ENCODE peak calls at places on chromosomes 4 and X, in five cellular contexts. One of them, this sample, is unnamed. For H3K9me3, the result is how much of the 10 kb centered on the place peaks cover.

GRCh38 chrX:84187501-84188319 is at the start of gene RPS6KA6:
- DNase-seq in suprapubic skin: peak
- DNase-seq in tibial nerve: peak
- DNase-seq in uterus: peak
- DNase-seq in stomach: no peak
- DNase-seq in this sample: no peak

GRCh38 chr4:159206427-159206871 is 103.6 kb downstream of the RAPGEF2 start:
- DNase-seq in uterus: no peak
- DNase-seq in stomach: no peak
- DNase-seq in tibial nerve: no peak
- DNase-seq in suprapubic skin: no peak
- DNase-seq in this sample: no peak

GRCh38 chr4:23333946-23334878 is 555.6 kb downstream of the PPARGC1A start:
- DNase-seq in uterus: no peak
- DNase-seq in suprapubic skin: no peak
- DNase-seq in stomach: no peak
- DNase-seq in tibial nerve: peak
- DNase-seq in this sample: no peak

GRCh38 chr4:133151681-133152329 is 2.7 kb downstream of the PCDH10 start:
- DNase-seq in tibial nerve: no peak
- DNase-seq in uterus: no peak
- DNase-seq in stomach: no peak
- DNase-seq in suprapubic skin: peak
- DNase-seq in this sample: no peak

GRCh38 chrX:39627257-39627656 is 470.5 kb downstream of the BCOR start:
- DNase-seq in suprapubic skin: no peak
- DNase-seq in stomach: peak
- DNase-seq in uterus: no peak
- DNase-seq in tibial nerve: no peak
- DNase-seq in this sample: no peak

GRCh38 chrX:53732797-53733196 is 46.3 kb upstream of the HUWE1 start:
- DNase-seq in uterus: no peak
- DNase-seq in stomach: no peak
- DNase-seq in tibial nerve: no peak
- DNase-seq in suprapubic skin: no peak
- DNase-seq in this sample: no peak

GRCh38 chrX:2610246-2611170 is 80.6 kb upstream of the CD99 start:
- DNase-seq in tibial nerve: no peak
- DNase-seq in suprapubic skin: no peak
- DNase-seq in stomach: no peak
- DNase-seq in uterus: no peak
- DNase-seq in this sample: no peak

GRCh38 chr4:2961411-2962098 is 1.7 kb downstream of the NOP14 start:
- DNase-seq in uterus: no peak
- DNase-seq in suprapubic skin: no peak
- DNase-seq in stomach: no peak
- DNase-seq in tibial nerve: no peak
- DNase-seq in this sample: no peak

GRCh38 chr4:17068396-17068795 is 170.0 kb upstream of the LDB2 start:
- DNase-seq in suprapubic skin: no peak
- DNase-seq in uterus: no peak
- DNase-seq in tibial nerve: no peak
- DNase-seq in stomach: no peak
- DNase-seq in this sample: peak

GRCh38 chrX:134528936-134529335 is 69.0 kb downstream of the HPRT1 start:
- DNase-seq in suprapubic skin: no peak
- DNase-seq in stomach: no peak
- DNase-seq in tibial nerve: no peak
- DNase-seq in uterus: no peak
- DNase-seq in this sample: no peak

GRCh38 chrX:139194571-139195280 is 335.8 kb upstream of the F9 start:
- DNase-seq in stomach: peak
- DNase-seq in tibial nerve: no peak
- DNase-seq in uterus: no peak
- DNase-seq in suprapubic skin: no peak
- DNase-seq in this sample: no peak

GRCh38 chr4:33065749-33066148 is 2345.6 kb downstream of the PCDH7 start:
- DNase-seq in stomach: no peak
- DNase-seq in tibial nerve: no peak
- DNase-seq in suprapubic skin: peak
- DNase-seq in uterus: no peak
- DNase-seq in this sample: no peak

GRCh38 chrX:148580016-148580415 is 79.6 kb downstream of the AFF2 start:
- DNase-seq in stomach: no peak
- DNase-seq in suprapubic skin: no peak
- DNase-seq in tibial nerve: no peak
- DNase-seq in uterus: no peak
- DNase-seq in this sample: no peak

GRCh38 chr4:168188754-168189153 is 96.4 kb downstream of the ANXA10 start:
- DNase-seq in suprapubic skin: no peak
- DNase-seq in stomach: no peak
- DNase-seq in uterus: no peak
- DNase-seq in tibial nerve: no peak
- DNase-seq in this sample: no peak

GRCh38 chr4:119729815-119730643 is 101.4 kb upstream of the PDE5A start:
- DNase-seq in tibial nerve: no peak
- DNase-seq in stomach: peak
- DNase-seq in suprapubic skin: no peak
- DNase-seq in uterus: peak
- DNase-seq in this sample: no peak

GRCh38 chr4:95761441-95761840 is 78.5 kb upstream of the PDHA2 start:
- DNase-seq in tibial nerve: no peak
- DNase-seq in stomach: no peak
- DNase-seq in uterus: no peak
- DNase-seq in suprapubic skin: no peak
- DNase-seq in this sample: no peak

GRCh38 chr4:40675166-40675565 is 45.5 kb upstream of the RBM47 start:
- DNase-seq in uterus: no peak
- DNase-seq in tibial nerve: no peak
- DNase-seq in suprapubic skin: no peak
- DNase-seq in stomach: no peak
- DNase-seq in this sample: no peak

GRCh38 chrX:49106930-49107329 is 16.6 kb downstream of the GPKOW start:
- DNase-seq in tibial nerve: no peak
- DNase-seq in stomach: peak
- DNase-seq in suprapubic skin: no peak
- DNase-seq in uterus: no peak
- DNase-seq in this sample: no peak

GRCh38 chrX:136750364-136750763 is 30.4 kb downstream of the ARHGEF6 start:
- DNase-seq in suprapubic skin: no peak
- DNase-seq in stomach: no peak
- DNase-seq in uterus: no peak
- DNase-seq in tibial nerve: no peak
- DNase-seq in this sample: no peak

GRCh38 chrX:50978920-50979660 is 68.6 kb downstream of the BMP15 start:
- DNase-seq in tibial nerve: no peak
- DNase-seq in stomach: no peak
- DNase-seq in uterus: no peak
- DNase-seq in suprapubic skin: no peak
- DNase-seq in this sample: no peak

GRCh38 chr4:18366762-18367358 is 345.3 kb upstream of the LCORL start:
- DNase-seq in suprapubic skin: no peak
- DNase-seq in uterus: no peak
- DNase-seq in stomach: no peak
- DNase-seq in tibial nerve: no peak
- DNase-seq in this sample: no peak

GRCh38 chr4:94412019-94413017 is 39.4 kb upstream of the PDLIM5 start:
- DNase-seq in uterus: peak
- DNase-seq in stomach: no peak
- DNase-seq in tibial nerve: no peak
- DNase-seq in suprapubic skin: no peak
- DNase-seq in this sample: no peak

GRCh38 chr4:169899295-169899694 is 126.9 kb downstream of the MFAP3L start:
- DNase-seq in uterus: no peak
- DNase-seq in tibial nerve: no peak
- DNase-seq in stomach: no peak
- DNase-seq in suprapubic skin: no peak
- DNase-seq in this sample: no peak

GRCh38 chr4:111806331-111806730 is 338.9 kb upstream of the FAM241A start:
- DNase-seq in suprapubic skin: no peak
- DNase-seq in stomach: no peak
- DNase-seq in uterus: no peak
- DNase-seq in tibial nerve: no peak
- DNase-seq in this sample: no peak

GRCh38 chr4:36244257-36245084 is at the start of gene ARAP2:
- DNase-seq in stomach: peak
- DNase-seq in uterus: peak
- DNase-seq in suprapubic skin: no peak
- DNase-seq in tibial nerve: peak
- DNase-seq in this sample: no peak

GRCh38 chr4:15794905-15795304 is 16.8 kb downstream of the CD38 start:
- DNase-seq in stomach: no peak
- DNase-seq in uterus: no peak
- DNase-seq in suprapubic skin: no peak
- DNase-seq in tibial nerve: no peak
- DNase-seq in this sample: no peak

GRCh38 chr4:185020293-185020808 is 2.1 kb downstream of the HELT start:
- DNase-seq in stomach: no peak
- DNase-seq in tibial nerve: no peak
- DNase-seq in uterus: no peak
- DNase-seq in suprapubic skin: no peak
- DNase-seq in this sample: no peak

GRCh38 chr4:113998531-113998930 is 19.1 kb upstream of the ARSJ start:
- DNase-seq in stomach: no peak
- DNase-seq in suprapubic skin: no peak
- DNase-seq in uterus: no peak
- DNase-seq in tibial nerve: no peak
- DNase-seq in this sample: no peak

GRCh38 chr4:147363514-147363913 is 117.4 kb upstream of the EDNRA start:
- DNase-seq in tibial nerve: no peak
- DNase-seq in stomach: no peak
- DNase-seq in uterus: no peak
- DNase-seq in suprapubic skin: no peak
- DNase-seq in this sample: no peak

GRCh38 chrX:73851014-73852009 is 288.3 kb downstream of the CHIC1 start:
- DNase-seq in uterus: peak
- DNase-seq in tibial nerve: no peak
- DNase-seq in stomach: peak
- DNase-seq in suprapubic skin: no peak
- DNase-seq in this sample: no peak

GRCh38 chr4:125676583-125676982 is 361.8 kb downstream of the FAT4 start:
- DNase-seq in suprapubic skin: no peak
- DNase-seq in uterus: no peak
- DNase-seq in tibial nerve: no peak
- DNase-seq in stomach: no peak
- DNase-seq in this sample: no peak

DNA sequence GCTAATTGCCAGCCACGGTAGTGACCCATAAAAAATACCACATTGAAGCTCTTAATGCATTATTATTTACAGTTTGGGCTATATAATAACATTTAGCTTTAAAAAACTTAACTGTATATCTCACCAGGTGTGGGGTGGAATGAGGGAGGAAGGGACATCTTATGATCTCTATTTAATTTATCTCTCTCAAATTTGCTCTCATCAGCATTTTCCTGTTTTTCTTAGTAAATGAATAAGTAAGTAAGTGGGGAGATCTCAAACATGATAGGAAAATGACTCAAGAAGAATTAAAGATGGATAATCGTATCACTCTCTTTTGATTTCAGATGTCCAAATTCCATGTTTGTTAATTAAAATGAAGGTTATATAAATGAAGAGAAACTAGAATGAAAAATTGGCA is 200.7 kb upstream of the NR3C2 start:
- DNase-seq in tibial nerve: no peak
- DNase-seq in suprapubic skin: no peak
- DNase-seq in stomach: no peak
- DNase-seq in uterus: no peak
- DNase-seq in this sample: no peak
- H3K9me3 ChIP-seq in tibial nerve: under half
- H3K9me3 ChIP-seq in suprapubic skin: under half
- H3K9me3 ChIP-seq in stomach: under half
- H3K9me3 ChIP-seq in uterus: under half
- H3K9me3 ChIP-seq in this sample: under half

GRCh38 chr4:103075435-103075893 is 1.1 kb downstream of the SLC9B2 start:
- DNase-seq in stomach: no peak
- DNase-seq in suprapubic skin: no peak
- DNase-seq in tibial nerve: no peak
- DNase-seq in uterus: no peak
- DNase-seq in this sample: no peak

GRCh38 chr4:103074039-103074438 is 2.5 kb downstream of the SLC9B2 start:
- DNase-seq in suprapubic skin: no peak
- DNase-seq in stomach: no peak
- DNase-seq in uterus: no peak
- DNase-seq in tibial nerve: no peak
- DNase-seq in this sample: no peak

GRCh38 chr4:103076777-103077347 is 301 bp upstream of the SLC9B2 start:
- DNase-seq in tibial nerve: no peak
- DNase-seq in stomach: no peak
- DNase-seq in uterus: no peak
- DNase-seq in suprapubic skin: no peak
- DNase-seq in this sample: no peak

GRCh38 chr4:103074598-103075434 is 1.7 kb downstream of the SLC9B2 start:
- DNase-seq in uterus: no peak
- DNase-seq in tibial nerve: no peak
- DNase-seq in suprapubic skin: no peak
- DNase-seq in stomach: no peak
- DNase-seq in this sample: no peak

GRCh38 chr4:103075894-103076776 is at the start of gene SLC9B2:
- DNase-seq in suprapubic skin: peak
- DNase-seq in stomach: peak
- DNase-seq in tibial nerve: peak
- DNase-seq in uterus: peak
- DNase-seq in this sample: peak
- TF ChIP-seq POLR2A in suprapubic skin: no peak
- TF ChIP-seq POLR2A in stomach: no peak
- TF ChIP-seq POLR2A in tibial nerve: no peak
- TF ChIP-seq POLR2A in uterus: no peak
- TF ChIP-seq POLR2A in this sample: no peak

GRCh38 chrX:108020631-108021030 is 24.2 kb upstream of the VSIG1 start:
- DNase-seq in stomach: no peak
- DNase-seq in tibial nerve: no peak
- DNase-seq in uterus: no peak
- DNase-seq in suprapubic skin: no peak
- DNase-seq in this sample: no peak

GRCh38 chrX:108022491-108023089 is 22.3 kb upstream of the VSIG1 start:
- DNase-seq in tibial nerve: no peak
- DNase-seq in suprapubic skin: no peak
- DNase-seq in stomach: no peak
- DNase-seq in uterus: no peak
- DNase-seq in this sample: no peak

GRCh38 chrX:108029928-108030711 is 14.7 kb upstream of the VSIG1 start:
- DNase-seq in stomach: no peak
- DNase-seq in tibial nerve: no peak
- DNase-seq in suprapubic skin: no peak
- DNase-seq in uterus: no peak
- DNase-seq in this sample: no peak

GRCh38 chrX:108028854-108029253 is 16.0 kb upstream of the VSIG1 start:
- DNase-seq in uterus: no peak
- DNase-seq in stomach: no peak
- DNase-seq in suprapubic skin: no peak
- DNase-seq in tibial nerve: no peak
- DNase-seq in this sample: no peak

GRCh38 chrX:108025954-108026616 is 18.8 kb upstream of the VSIG1 start:
- DNase-seq in uterus: no peak
- DNase-seq in stomach: no peak
- DNase-seq in tibial nerve: no peak
- DNase-seq in suprapubic skin: no peak
- DNase-seq in this sample: no peak
- H3K4me3 ChIP-seq in uterus: no peak
- H3K4me3 ChIP-seq in stomach: no peak
- H3K4me3 ChIP-seq in tibial nerve: no peak
- H3K4me3 ChIP-seq in suprapubic skin: no peak
- H3K4me3 ChIP-seq in this sample: no peak

GRCh38 chrX:143095841-143096240 is 70.1 kb downstream of the SPANXN4 start:
- DNase-seq in suprapubic skin: no peak
- DNase-seq in tibial nerve: no peak
- DNase-seq in stomach: no peak
- DNase-seq in uterus: no peak
- DNase-seq in this sample: no peak
- H3K9me3 ChIP-seq in suprapubic skin: under half
- H3K9me3 ChIP-seq in tibial nerve: under half
- H3K9me3 ChIP-seq in stomach: under half
- H3K9me3 ChIP-seq in uterus: under half
- H3K9me3 ChIP-seq in this sample: under half